ENCODE peak calls at places on chromosomes 6 and 20, in seven cellular contexts. X, N, H, I, F, L and A are unnamed samples.

GRCh38 chr6:15876406-15876805 is 213.6 kb upstream of the DTNBP1 start:
- DNase-seq in L (peak), H (no peak), X (no peak), I (peak), F (peak), N (peak), A (peak)

GRCh38 chr6:30922447-30922852 is 8.4 kb downstream of the VARS2 start:
- DNase-seq in F (no peak), L (no peak), I (no peak), N (no peak), X (no peak), H (no peak), A (no peak)

GRCh38 chr6:47292944-47293343 is 16.8 kb downstream of the TNFRSF21 start:
- DNase-seq in N (peak), H (no peak), I (peak), X (no peak), L (peak), F (peak), A (peak)

GRCh38 chr6:13681305-13682061 is 30.2 kb downstream of the RANBP9 start:
- DNase-seq in N (no peak), I (no peak), X (no peak), H (no peak), L (no peak), F (no peak), A (no peak)

GRCh38 chr6:31713991-31714684 is 1.0 kb upstream of the LY6G6D start:
- DNase-seq in X (no peak), L (no peak), N (no peak), F (no peak), H (no peak), I (no peak), A (no peak)

GRCh38 chr6:89146748-89147715 is 1.2 kb downstream of the PM20D2 start:
- DNase-seq in H (no peak), I (peak), N (peak), F (peak), X (no peak), L (peak), A (peak)

GRCh38 chr6:158631678-158632537 is 12.6 kb downstream of the DYNLT1 start:
- DNase-seq in I (peak), X (no peak), N (peak), F (peak), L (peak), H (no peak), A (peak)

GRCh38 chr6:139029470-139030210 is 1.1 kb downstream of the ABRACL start:
- DNase-seq in N (peak), F (peak), X (peak), I (peak), L (peak), H (no peak), A (peak)

GRCh38 chr20:50913976-50914375 is 17.3 kb downstream of the ADNP start:
- DNase-seq in X (no peak), F (peak), I (peak), N (peak), L (peak), H (no peak), A (peak)

GRCh38 chr20:57350086-57350710 is 857 bp upstream of the RAE1 start:
- DNase-seq in F (peak), L (no peak), I (peak), X (no peak), H (no peak), N (peak), A (no peak)

GRCh38 chr6:75501756-75502155 is 8.2 kb upstream of the FILIP1 start:
- DNase-seq in N (no peak), X (no peak), H (no peak), L (peak), F (no peak), I (no peak), A (no peak)

GRCh38 chr20:29742699-29743100 is 1514.8 kb upstream of the DEFB115 start:
- DNase-seq in I (no peak), F (no peak), X (no peak), N (no peak), H (no peak), L (no peak), A (no peak)

GRCh38 chr20:20407891-20408805 is 40.2 kb downstream of the INSM1 start:
- DNase-seq in L (no peak), F (peak), H (no peak), X (no peak), I (peak), N (peak), A (peak)

GRCh38 chr6:132132420-132132819 is 181.2 kb upstream of the CCN2 start:
- DNase-seq in I (peak), X (no peak), H (no peak), F (peak), L (peak), N (peak), A (peak)

GRCh38 chr6:120405947-120406346 is 928.3 kb downstream of the TBC1D32 start:
- DNase-seq in F (no peak), H (no peak), N (no peak), I (no peak), L (no peak), X (no peak), A (no peak)

GRCh38 chr6:158752613-158753012 is 66.6 kb downstream of the EZR start:
- DNase-seq in N (peak), I (peak), F (no peak), L (no peak), H (no peak), X (no peak), A (peak)

GRCh38 chr6:106442351-106442750 is 81.8 kb downstream of the CRYBG1 start:
- DNase-seq in F (no peak), H (no peak), N (no peak), L (no peak), I (no peak), X (no peak), A (no peak)

GRCh38 chr6:44043036-44043478 is 84.2 kb downstream of the MRPL14 start:
- DNase-seq in I (peak), F (peak), X (no peak), H (no peak), N (peak), L (no peak), A (no peak)

GRCh38 chr6:52522655-52523054 is 54.2 kb downstream of the TRAM2 start:
- DNase-seq in F (peak), N (no peak), X (no peak), I (peak), L (peak), H (no peak), A (peak)

GRCh38 chr6:73858376-73858775 is 162.4 kb downstream of the CD109 start:
- DNase-seq in F (no peak), H (no peak), L (no peak), N (peak), I (no peak), X (no peak), A (no peak)

GRCh38 chr20:11952621-11953020 is 34.9 kb downstream of the BTBD3 start:
- DNase-seq in L (no peak), N (peak), I (peak), X (no peak), F (peak), H (no peak), A (peak)

GRCh38 chr6:169252805-169253189 is 849 bp downstream of the THBS2 start:
- DNase-seq in I (no peak), X (no peak), N (peak), L (no peak), H (no peak), F (peak), A (peak)

GRCh38 chr6:91081452-91082067 is 494.7 kb upstream of the MAP3K7 start:
- DNase-seq in N (peak), H (no peak), F (peak), I (peak), L (peak), X (no peak), A (peak)

GRCh38 chr6:7107578-7108195 is at the start of gene RREB1:
- DNase-seq in F (peak), I (peak), L (peak), H (peak), N (peak), X (peak), A (peak)

GRCh38 chr6:125748534-125749111 is 809 bp upstream of the HEY2 start:
- DNase-seq in H (no peak), X (no peak), L (peak), N (peak), I (peak), F (peak), A (peak)

GRCh38 chr20:25005220-25005619 is 12.7 kb upstream of the APMAP start:
- DNase-seq in X (no peak), H (no peak), N (peak), F (no peak), L (no peak), I (peak), A (no peak)